ENCODE peak calls at places on chromosomes 2 and 18, in four cellular contexts. O, X, K and A are unnamed samples. For H3K4me1, the result is how much of the 10 kb centered on the place peaks cover.

GRCh38 chr2:143937563-143938346 is 582.2 kb downstream of the ZEB2 start:
- DNase-seq in O (no peak), X (no peak), K (no peak), A (peak)

GRCh38 chr2:216882876-216883275 is 23.0 kb upstream of the TNP1 start:
- DNase-seq in X (no peak), K (no peak), O (no peak), A (peak)

GRCh38 chr2:119756837-119757236 is 2.9 kb upstream of the PTPN4 start:
- DNase-seq in X (peak), K (no peak), O (no peak), A (no peak)

GRCh38 chr2:230924470-230925341 is at the start of gene GPR55:
- DNase-seq in X (no peak), O (peak), K (peak), A (peak)

GRCh38 chr2:232890896-232891601 is 21.0 kb downstream of the SNORC start:
- DNase-seq in K (peak), O (peak), X (peak), A (peak)

GRCh38 chr2:2269426-2269825 is 61.6 kb downstream of the MYT1L start:
- DNase-seq in O (no peak), K (no peak), X (no peak), A (no peak)

GRCh38 chr2:71303849-71304248 is 27.7 kb upstream of the ZNF638 start:
- DNase-seq in O (no peak), K (no peak), X (no peak), A (no peak)

GRCh38 chr2:109612991-109613921 is 510 bp downstream of the SEPTIN10 start:
- DNase-seq in X (peak), K (no peak), O (peak), A (peak)

GRCh38 chr2:15931514-15931870 is 8.9 kb upstream of the MYCN start:
- DNase-seq in K (no peak), X (no peak), O (no peak), A (no peak)

GRCh38 chr2:62266433-62267038 is 70.6 kb downstream of the B3GNT2 start:
- DNase-seq in X (peak), O (peak), K (peak), A (peak)

GRCh38 chr18:78913830-78914585 is 65.6 kb upstream of the SALL3 start:
- DNase-seq in K (peak), X (no peak), O (no peak), A (no peak)

GRCh38 chr2:1854747-1855146 is 110.4 kb upstream of the PXDN start:
- DNase-seq in O (peak), X (peak), K (peak), A (peak)

GRCh38 chr2:71716697-71717624 is 263.6 kb downstream of the DYSF start:
- DNase-seq in K (no peak), X (peak), O (no peak), A (no peak)

GRCh38 chr2:119113489-119113770 is 45.1 kb downstream of the C1QL2 start:
- DNase-seq in X (no peak), K (no peak), O (peak), A (no peak)

GRCh38 chr2:110095994-110096633 is 19.5 kb downstream of the MALL start:
- DNase-seq in O (peak), X (no peak), K (no peak), A (no peak)

GRCh38 chr2:134281815-134282419 is 28.0 kb downstream of the MGAT5 start:
- DNase-seq in O (no peak), K (no peak), X (no peak), A (no peak)

GRCh38 chr2:176710657-176711197 is 441.5 kb downstream of the MTX2 start:
- DNase-seq in X (no peak), K (no peak), O (no peak), A (no peak)

GRCh38 chr2:189441709-189442074 is 418 bp downstream of the WDR75 start:
- DNase-seq in K (no peak), X (no peak), O (no peak), A (no peak)

GRCh38 chr2:190365499-190366204 is 22.3 kb downstream of the INPP1 start:
- DNase-seq in O (no peak), K (no peak), X (no peak), A (no peak)

GRCh38 chr2:218479595-218479994 is 60.7 kb downstream of the VIL1 start:
- DNase-seq in O (no peak), X (no peak), K (no peak), A (no peak)

GRCh38 chr2:222750533-222750932 is 79.1 kb downstream of the MOGAT1 start:
- DNase-seq in X (no peak), O (no peak), K (no peak), A (no peak)

GRCh38 chr2:75640621-75641121 is 5.9 kb upstream of the MRPL19 start:
- DNase-seq in K (peak), X (peak), O (peak), A (peak)

GRCh38 chr2:16224298-16225045 is 284.1 kb downstream of the MYCN start:
- DNase-seq in X (no peak), K (no peak), O (no peak), A (no peak)

GRCh38 chr2:158578703-158579330 is 122.1 kb downstream of the PKP4 start:
- DNase-seq in X (no peak), O (no peak), K (no peak), A (no peak)

GRCh38 chr18:3367491-3368091 is 82.4 kb upstream of the TGIF1 start:
- DNase-seq in K (no peak), X (peak), O (no peak), A (no peak)

GRCh38 chr2:18790465-18791171 is 201.2 kb upstream of the NT5C1B start:
- DNase-seq in O (no peak), X (no peak), K (no peak), A (no peak)

DNA sequence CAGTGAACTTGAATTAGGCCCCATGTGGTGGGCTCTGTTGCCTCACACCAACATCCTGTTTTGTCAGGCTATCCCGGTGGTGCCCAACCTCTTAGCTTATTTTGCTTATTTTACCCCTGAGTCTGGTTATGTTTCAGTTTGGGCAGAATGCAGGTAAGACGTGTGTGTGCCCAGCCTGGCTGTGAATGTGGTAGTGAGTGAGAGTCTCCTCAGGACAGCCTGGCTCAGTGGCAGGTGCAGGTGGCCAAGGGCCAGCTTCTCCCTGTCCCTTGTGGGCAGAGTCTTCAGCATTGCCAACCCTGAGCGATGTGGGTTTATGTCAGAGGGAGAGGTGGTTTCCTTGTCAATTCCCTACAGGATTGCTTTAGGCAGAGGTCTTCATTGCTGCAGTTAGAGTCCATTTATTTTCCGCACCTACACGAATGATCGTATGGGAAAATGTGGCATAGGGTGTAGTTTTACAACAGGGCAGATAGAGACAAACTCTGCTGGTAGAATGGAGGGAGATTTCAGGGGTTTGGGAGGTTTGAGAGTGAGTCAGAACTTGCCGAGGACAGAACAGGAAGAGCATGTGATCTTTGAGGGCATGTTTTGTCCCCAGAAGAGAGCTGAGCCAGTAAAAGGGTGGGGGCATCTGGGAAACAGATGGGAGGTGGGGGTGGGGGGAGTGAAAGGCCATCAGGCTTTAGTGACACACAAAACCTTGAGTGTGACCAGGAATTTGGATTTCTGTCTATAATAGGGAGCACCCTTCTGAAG is 156.1 kb upstream of the CELF4 start:
- DNase-seq in X (no peak), K (no peak), O (no peak), A (no peak)
- H3K56ac ChIP-seq in X (no peak), K (no peak), O (no peak), A (no peak)

GRCh38 chr18:8121091-8121490 is 488.1 kb upstream of the RAB12 start:
- DNase-seq in K (no peak), X (no peak), O (no peak), A (no peak)
- H3K4me1 ChIP-seq in K (under half), X (under half), O (under half), A (under half)

DNA sequence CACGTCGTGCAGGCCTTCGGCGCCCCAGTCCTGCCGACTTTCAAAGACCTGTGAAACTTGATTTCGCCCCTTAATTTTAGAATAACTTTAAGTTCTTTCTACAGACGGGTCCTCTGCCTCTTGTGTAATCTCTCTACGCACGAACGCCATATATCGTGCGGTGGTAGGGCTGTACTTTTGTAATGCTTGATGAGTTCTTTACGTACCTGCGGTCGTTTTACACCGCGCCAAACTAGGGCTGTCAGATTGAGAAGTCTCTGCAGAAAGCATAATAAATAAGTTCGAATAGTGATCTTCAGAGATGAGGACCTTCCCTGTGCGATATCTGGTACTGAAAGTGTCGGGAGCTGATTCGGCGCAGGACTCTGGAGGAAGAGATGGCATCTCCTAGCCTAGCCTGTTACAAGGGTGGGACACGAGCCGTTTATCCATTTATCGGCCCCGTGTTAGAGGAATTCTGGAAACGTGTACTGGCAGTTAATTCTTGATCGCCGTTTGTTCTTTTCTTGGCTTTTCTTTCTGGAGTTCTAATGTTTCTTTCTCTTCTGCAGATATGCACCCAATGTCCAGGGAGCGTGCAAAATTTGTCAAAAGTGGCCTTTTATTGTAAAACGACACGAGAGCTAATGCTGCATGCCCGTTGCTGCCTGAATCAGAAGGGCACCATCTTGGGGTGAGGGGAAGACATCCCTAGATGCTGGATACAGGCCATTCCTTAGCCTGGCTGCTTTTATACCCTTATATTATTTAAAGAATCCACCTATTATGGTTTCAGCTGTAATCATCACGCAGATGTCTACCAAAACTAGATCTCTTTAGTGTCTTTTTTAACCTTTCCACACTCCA is 781 bp upstream of the SLC5A6 start:
- DNase-seq in K (no peak), X (peak), O (no peak), A (no peak)
- H2BK120ac ChIP-seq in K (no peak), X (peak), O (no peak), A (peak)

DNA sequence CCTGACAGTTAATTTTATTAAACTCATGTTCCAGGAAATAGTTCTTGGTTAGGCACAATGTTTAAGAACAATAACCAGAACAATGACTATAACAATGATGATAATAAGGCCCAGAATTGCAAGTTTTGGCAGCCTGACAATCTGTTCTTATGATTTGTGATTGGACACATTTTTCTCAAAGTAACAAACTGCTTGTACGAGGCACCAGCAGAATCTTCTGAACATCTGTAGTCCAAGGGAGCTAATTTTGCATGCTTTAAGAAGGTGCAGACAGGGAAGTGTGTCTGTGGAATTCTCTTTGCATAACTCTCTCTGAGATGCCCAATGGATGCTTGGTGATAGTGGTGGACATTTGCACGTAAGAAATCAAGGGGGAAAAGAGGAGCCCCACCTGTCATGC is 709.3 kb downstream of the SLC4A3 start:
- DNase-seq in K (no peak), X (no peak), O (no peak), A (no peak)
- H3K56ac ChIP-seq in K (no peak), X (no peak), O (no peak), A (no peak)

DNA sequence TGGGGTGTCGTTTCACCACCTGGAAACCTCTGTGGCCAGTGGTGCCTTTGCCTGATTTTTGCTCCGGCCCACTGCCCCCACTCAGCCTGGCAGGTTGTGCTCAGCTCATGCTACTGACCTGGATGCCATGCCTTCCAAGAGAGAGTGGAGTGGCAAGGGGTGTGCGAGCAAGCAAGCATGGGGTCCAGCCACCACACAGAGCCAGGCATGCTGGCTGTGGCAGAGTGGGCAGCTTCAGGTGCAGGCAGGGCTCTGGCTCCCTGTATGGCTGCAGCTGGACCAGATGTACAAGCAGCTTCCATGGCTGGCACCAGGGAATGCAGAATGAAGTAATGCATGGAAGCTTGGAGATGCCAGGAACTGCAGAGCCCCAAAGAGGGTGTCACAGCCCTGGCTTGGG is 620.5 kb upstream of the SETBP1 start:
- DNase-seq in X (no peak), O (no peak), K (no peak), A (no peak)
- H3K4me1 ChIP-seq in X (under half), O (under half), K (under half), A (under half)

GRCh38 chr2:21607568-21607967 is 483.8 kb downstream of the TDRD15 start:
- DNase-seq in O (no peak), X (no peak), K (no peak), A (no peak)
- H2BK120ac ChIP-seq in O (no peak), X (no peak), K (no peak), A (no peak)

DNA sequence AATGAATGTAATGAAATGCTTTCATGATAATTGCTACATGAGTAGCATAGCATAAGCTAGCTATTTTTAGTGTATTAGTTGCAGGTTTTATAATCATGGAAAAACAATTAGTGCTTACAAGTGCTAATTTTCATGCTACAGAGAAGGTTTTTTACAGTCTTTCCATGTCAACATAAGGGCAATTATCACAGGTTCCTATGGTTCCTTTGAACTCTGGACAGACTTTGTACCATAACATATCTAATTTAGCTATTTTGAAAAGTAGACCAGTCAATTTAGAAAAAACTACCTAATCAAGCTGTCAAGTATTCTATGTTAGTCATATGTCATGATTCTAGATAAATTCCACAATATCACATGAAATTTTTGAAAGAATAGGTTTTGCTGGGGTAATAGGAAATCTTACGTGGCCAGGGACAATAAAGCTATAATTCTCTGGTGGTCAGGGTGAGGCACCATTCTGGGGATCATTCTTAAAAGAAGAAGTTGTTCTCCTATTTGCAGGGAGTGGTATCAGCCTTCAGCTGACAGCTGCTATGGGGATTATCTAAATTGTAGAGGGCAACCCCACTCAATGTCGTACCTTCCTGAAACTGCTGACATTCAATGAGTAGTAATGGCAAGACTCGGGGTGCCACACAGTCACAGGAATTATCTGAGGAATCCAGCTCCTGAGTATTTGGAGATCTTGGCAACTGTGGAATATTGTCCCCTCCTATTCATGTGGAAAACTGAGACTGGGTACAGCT is 724.0 kb upstream of the LINC00305 start:
- DNase-seq in O (no peak), K (no peak), X (no peak), A (no peak)
- H3K56ac ChIP-seq in O (no peak), K (no peak), X (no peak), A (no peak)

GRCh38 chr18:13393338-13393737 is 174.8 kb downstream of the LDLRAD4 start:
- DNase-seq in O (no peak), X (no peak), K (peak), A (no peak)
- H3K4me1 ChIP-seq in O (under half), X (under half), K (under half), A (under half)